ENCODE peak calls at places on chromosomes 7 and 10, in nine cellular contexts. X, F, O, M, I, N, L, U and Y are unnamed samples.

GRCh38 chr10:103495321-103495720 is 1.8 kb downstream of the NEURL1 start:
- DNase-seq in M (no peak), U (no peak), F (no peak), N (no peak), L (no peak), O (no peak), X (no peak), I (no peak), Y (no peak)

GRCh38 chr7:73703985-73704639 is 15.4 kb downstream of the STX1A start:
- DNase-seq in O (no peak), F (peak), X (no peak), I (peak), L (no peak), U (peak), M (peak), N (no peak), Y (no peak)

GRCh38 chr7:95589766-95590165 is 6.5 kb downstream of the PDK4 start:
- DNase-seq in N (no peak), O (no peak), X (no peak), U (no peak), M (no peak), F (no peak), L (no peak), I (no peak), Y (no peak)

GRCh38 chr7:43072530-43072929 is 39.9 kb upstream of the HECW1 start:
- DNase-seq in U (no peak), O (no peak), I (no peak), N (no peak), F (no peak), X (peak), L (no peak), M (no peak), Y (no peak)

GRCh38 chr7:152760384-152761115 is 998 bp downstream of the ACTR3B start:
- DNase-seq in N (no peak), O (no peak), L (no peak), I (peak), U (no peak), X (peak), F (no peak), M (no peak), Y (peak)

GRCh38 chr10:102327002-102327401 is 68.5 kb upstream of the NFKB2 start:
- DNase-seq in O (no peak), U (no peak), F (no peak), M (no peak), L (no peak), N (no peak), X (no peak), I (no peak), Y (no peak)

GRCh38 chr10:107409517-107409916 is 245.0 kb upstream of the SORCS1 start:
- DNase-seq in N (no peak), O (no peak), I (no peak), L (no peak), X (no peak), M (no peak), U (no peak), F (peak), Y (peak)

GRCh38 chr10:132208489-132209050 is 21.8 kb downstream of the DPYSL4 start:
- DNase-seq in F (no peak), I (no peak), L (no peak), N (no peak), X (no peak), O (no peak), U (no peak), M (no peak), Y (no peak)

GRCh38 chr7:151038951-151039849 is 9.1 kb upstream of the ASIC3 start:
- DNase-seq in M (peak), O (peak), N (no peak), F (no peak), L (no peak), U (peak), I (peak), X (peak), Y (peak)

GRCh38 chr7:112529486-112529885 is 48.7 kb downstream of the LSMEM1 start:
- DNase-seq in F (no peak), M (no peak), I (no peak), O (no peak), X (no peak), U (no peak), L (no peak), N (no peak), Y (no peak)

GRCh38 chr7:144018065-144018464 is 17.9 kb downstream of the OR6B1 start:
- DNase-seq in M (no peak), X (no peak), U (no peak), F (no peak), N (no peak), O (no peak), I (no peak), L (no peak), Y (no peak)

GRCh38 chr10:25175527-25176420 is 973 bp downstream of the GPR158 start:
- DNase-seq in M (no peak), N (no peak), U (no peak), L (no peak), F (peak), O (no peak), X (no peak), I (peak), Y (no peak)

GRCh38 chr10:132033632-132034031 is 32.1 kb upstream of the JAKMIP3 start:
- DNase-seq in I (no peak), F (no peak), X (no peak), O (no peak), M (no peak), U (no peak), L (no peak), N (no peak), Y (no peak)

GRCh38 chr7:78039791-78040776 is 241.5 kb downstream of the PHTF2 start:
- DNase-seq in N (peak), O (no peak), M (peak), U (peak), F (peak), X (peak), L (no peak), I (no peak), Y (peak)

GRCh38 chr7:50303082-50303893 is 1.2 kb upstream of the IKZF1 start:
- DNase-seq in I (peak), X (no peak), F (peak), U (peak), O (no peak), L (no peak), M (no peak), N (no peak), Y (no peak)

GRCh38 chr7:1849351-1849951 is 179.4 kb downstream of the ELFN1 start:
- DNase-seq in M (no peak), U (no peak), F (peak), I (no peak), X (no peak), N (no peak), L (no peak), O (no peak), Y (no peak)
- TF ChIP-seq MAX in M (no peak), U (no peak), F (no peak), I (no peak), X (no peak), N (no peak), L (no peak), O (no peak), Y (no peak)

GRCh38 chr7:103598326-103598905 is 152.4 kb upstream of the SLC26A5 start:
- DNase-seq in M (no peak), O (no peak), I (no peak), N (no peak), X (peak), L (no peak), U (no peak), F (no peak), Y (no peak)
- TF ChIP-seq MAX in M (no peak), O (no peak), I (no peak), N (no peak), X (no peak), L (no peak), U (no peak), F (no peak), Y (no peak)

GRCh38 chr10:124296121-124296812 is 122.5 kb downstream of the OAT start:
- DNase-seq in X (no peak), F (peak), U (no peak), M (no peak), N (no peak), O (no peak), I (peak), L (no peak), Y (no peak)
- TF ChIP-seq MAX in X (no peak), F (no peak), U (no peak), M (no peak), N (no peak), O (no peak), I (no peak), L (no peak), Y (no peak)

GRCh38 chr10:44387853-44388251 is 3.0 kb upstream of the CXCL12 start:
- DNase-seq in X (no peak), O (no peak), N (no peak), F (no peak), I (no peak), L (no peak), U (no peak), M (no peak), Y (no peak)

GRCh38 chr10:44385423-44385725 is 477 bp upstream of the CXCL12 start:
- DNase-seq in N (no peak), M (no peak), F (no peak), L (no peak), O (no peak), I (no peak), U (no peak), X (no peak), Y (no peak)

GRCh38 chr10:44384601-44385422 is at the start of gene CXCL12:
- DNase-seq in O (no peak), U (no peak), F (peak), L (no peak), X (peak), N (no peak), M (no peak), I (peak), Y (no peak)

GRCh38 chr10:44385726-44386438 is 985 bp upstream of the CXCL12 start:
- DNase-seq in M (no peak), X (no peak), F (no peak), N (no peak), U (no peak), O (no peak), I (peak), L (no peak), Y (peak)

GRCh38 chr10:44386546-44387052 is 1.7 kb upstream of the CXCL12 start:
- DNase-seq in N (no peak), X (peak), L (no peak), I (peak), M (peak), O (peak), U (peak), F (peak), Y (peak)
- TF ChIP-seq MAX in N (no peak), X (no peak), L (no peak), I (no peak), M (no peak), O (no peak), U (no peak), F (no peak), Y (no peak)

DNA sequence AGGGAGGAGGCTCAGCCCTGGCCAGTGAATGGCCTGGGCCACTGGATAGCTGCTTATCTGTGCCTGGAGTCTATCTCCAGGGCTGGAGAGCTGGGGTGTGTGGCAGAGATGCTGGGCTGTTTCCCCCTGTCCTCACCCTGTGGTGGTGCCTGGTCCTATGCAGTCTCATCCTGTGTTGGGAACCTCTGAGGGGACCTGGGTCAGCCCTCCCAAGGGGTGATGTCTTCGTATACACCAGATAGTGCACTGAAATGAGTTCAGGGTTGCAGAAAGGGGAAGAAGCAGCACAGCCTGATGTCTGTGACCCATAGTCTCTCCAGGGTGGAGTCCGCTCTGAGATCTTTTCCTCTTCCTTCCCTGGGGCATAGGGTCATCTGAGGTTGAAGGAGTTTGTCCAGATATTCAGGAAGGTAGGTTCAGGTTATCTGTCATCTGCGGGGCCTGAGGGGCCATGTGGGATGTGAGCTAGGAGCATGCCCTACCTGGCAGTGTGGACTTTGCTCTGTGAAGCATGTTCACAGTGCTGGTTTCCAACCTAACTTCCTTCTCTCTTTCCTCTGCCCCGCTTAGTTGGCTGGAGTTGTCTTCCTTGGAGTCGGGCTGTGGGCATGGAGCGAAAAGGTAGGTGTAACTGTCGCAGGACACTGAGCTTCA is 33.4 kb upstream of the SH2D4B start:
- DNase-seq in X (no peak), O (no peak), M (no peak), I (peak), F (no peak), N (no peak), U (peak), L (no peak), Y (peak)
- TF ChIP-seq MAX in X (no peak), O (peak), M (peak), I (no peak), F (no peak), N (no peak), U (peak), L (no peak), Y (no peak)